ENCODE peak calls at places on chromosomes 4 and X, in six cellular contexts. K is upper lobe of left lung, X is cardiac muscle cell, D is astrocyte, S is transverse colon, O is prostate gland. T is an unnamed sample. For H3K27me3, the result is how much of the 10 kb centered on the place peaks cover.

GRCh38 chrX:45011131-45011530 is 138.1 kb downstream of the KDM6A start:
- DNase-seq in X (no peak), S (no peak), O (no peak), D (peak), K (no peak), T (no peak)

GRCh38 chr4:156662921-156663320 is 308.7 kb downstream of the PDGFC start:
- DNase-seq in D (peak), X (no peak), O (no peak), K (no peak), S (no peak), T (no peak)

GRCh38 chrX:97332963-97333362 is 449.3 kb downstream of the RPA4 start:
- DNase-seq in K (no peak), O (no peak), D (peak), X (peak), S (no peak), T (no peak)

GRCh38 chr4:85778809-85779124 is 303.8 kb downstream of the ARHGAP24 start:
- DNase-seq in K (no peak), D (no peak), S (no peak), X (no peak), O (no peak), T (no peak)

GRCh38 chr4:136927172-136927571 is 605.1 kb downstream of the PCDH18 start:
- DNase-seq in O (no peak), K (no peak), X (no peak), S (no peak), D (peak), T (no peak)

GRCh38 chr4:91851456-91851855 is 452.3 kb upstream of the GRID2 start:
- DNase-seq in O (no peak), S (no peak), K (no peak), X (no peak), D (no peak), T (no peak)

GRCh38 chr4:70240192-70240591 is 2.2 kb upstream of the CSN3 start:
- DNase-seq in O (no peak), K (no peak), D (peak), S (no peak), X (peak), T (no peak)

GRCh38 chr4:186770446-186771175 is 47.0 kb upstream of the FAT1 start:
- DNase-seq in X (no peak), O (no peak), D (peak), K (no peak), S (no peak), T (no peak)

GRCh38 chr4:156558365-156559025 is 413.1 kb downstream of the PDGFC start:
- DNase-seq in X (no peak), D (peak), O (no peak), K (no peak), S (no peak), T (no peak)

GRCh38 chr4:5528108-5528507 is 180.3 kb downstream of the EVC2 start:
- DNase-seq in K (no peak), D (no peak), O (no peak), X (no peak), S (no peak), T (no peak)

GRCh38 chrX:44873415-44874270 is 655 bp downstream of the KDM6A start:
- DNase-seq in D (peak), X (peak), S (peak), O (peak), K (peak), T (peak)

GRCh38 chrX:109793191-109793590 is 60.1 kb upstream of the ACSL4 start:
- DNase-seq in O (no peak), X (no peak), K (no peak), S (no peak), D (no peak), T (no peak)

GRCh38 chr4:41532880-41533279 is 5.1 kb upstream of the LIMCH1 start:
- DNase-seq in S (no peak), K (no peak), O (no peak), X (no peak), D (no peak), T (no peak)

GRCh38 chr4:74486905-74487304 is 42.0 kb downstream of the AREG start:
- DNase-seq in X (no peak), S (no peak), K (no peak), D (no peak), O (no peak), T (no peak)

GRCh38 chr4:7862561-7863200 is 77.0 kb downstream of the AFAP1 start:
- DNase-seq in O (no peak), D (no peak), X (no peak), S (no peak), K (no peak), T (no peak)

GRCh38 chrX:48813605-48814004 is 11.7 kb downstream of the HDAC6 start:
- DNase-seq in K (no peak), X (no peak), O (no peak), S (no peak), D (no peak), T (no peak)

GRCh38 chrX:38563006-38563405 is 1.7 kb downstream of the TSPAN7 start:
- DNase-seq in D (no peak), O (no peak), S (no peak), X (no peak), K (no peak), T (no peak)

GRCh38 chr4:87055340-87055739 is 120.5 kb downstream of the AFF1 start:
- DNase-seq in D (no peak), X (no peak), K (no peak), O (no peak), S (no peak), T (no peak)
- H3K4me3 ChIP-seq in D (no peak), X (no peak), K (no peak), O (no peak), S (no peak), T (no peak)

DNA sequence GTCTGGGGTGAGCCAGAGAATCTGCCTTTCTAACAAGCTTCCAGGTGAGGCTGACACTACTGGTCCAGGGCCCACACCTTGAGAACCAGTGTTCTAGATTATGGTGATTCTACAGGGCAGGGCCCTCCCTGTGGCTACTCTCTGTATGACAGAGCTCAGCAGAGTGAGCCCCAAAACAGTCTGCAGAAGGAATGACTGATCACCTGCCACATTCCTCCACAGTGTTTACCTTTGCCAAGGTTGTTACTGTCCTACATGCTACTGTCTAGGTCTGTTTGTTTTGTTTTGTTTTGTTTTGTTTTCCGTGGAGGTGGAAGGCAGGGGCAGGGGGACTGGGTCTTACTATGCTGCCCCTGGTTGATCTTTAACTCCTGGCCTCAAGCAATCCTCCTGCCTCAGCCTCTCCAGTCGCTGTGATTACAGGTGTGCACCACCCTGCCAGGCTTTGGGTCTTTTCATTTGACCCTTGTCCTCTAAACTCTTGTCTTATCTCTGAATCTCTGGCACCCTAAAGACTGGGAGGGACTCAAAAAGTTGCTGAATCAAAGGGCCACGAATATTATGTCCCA is 45.1 kb downstream of the MAP7D2 start:
- DNase-seq in X (no peak), S (no peak), O (no peak), K (no peak), D (no peak), T (no peak)
- H3K27me3 ChIP-seq in X (under half), S (under half), O (under half), K (under half), D (under half), T (under half)

DNA sequence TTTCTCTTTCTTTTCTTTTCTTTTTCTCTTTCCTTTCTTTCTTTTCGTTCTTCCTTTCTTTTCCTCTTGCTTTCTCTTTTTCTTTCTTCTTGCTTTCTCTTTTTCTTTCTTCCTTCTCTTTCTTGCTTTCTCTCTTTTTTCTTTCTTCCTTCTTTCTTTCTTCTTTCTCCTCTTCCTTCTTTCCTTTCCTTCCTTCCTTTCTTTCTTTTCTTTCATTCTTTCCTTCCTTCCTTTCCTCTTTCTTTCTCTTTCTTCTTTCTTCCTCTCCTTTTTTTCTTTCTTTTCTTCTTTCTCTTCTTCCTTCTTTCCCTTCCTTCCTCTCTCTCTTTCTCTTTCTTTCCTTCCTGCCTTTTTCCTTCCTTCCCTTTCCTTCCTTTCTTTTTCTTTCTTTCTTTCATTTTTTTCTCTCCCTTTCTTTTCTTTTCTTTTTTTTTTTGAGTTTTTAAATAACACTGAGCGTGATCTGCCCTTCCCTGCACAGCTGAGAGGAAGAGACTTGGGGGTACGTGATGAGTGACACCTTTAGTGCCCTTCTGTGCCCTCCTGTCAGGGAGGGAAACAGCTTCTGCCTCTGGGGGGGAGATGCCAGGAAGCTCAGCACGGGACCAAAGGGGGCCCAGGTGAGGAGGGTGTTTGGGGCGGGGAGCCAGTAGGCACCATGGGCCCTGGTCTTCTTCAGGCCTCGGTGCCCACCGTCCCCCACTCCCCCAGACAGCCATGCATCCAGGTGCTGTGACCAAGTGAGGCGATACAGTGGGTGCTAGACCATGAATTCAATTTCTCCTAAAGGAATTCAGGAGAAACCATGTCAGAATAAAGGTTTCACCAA is 36.6 kb upstream of the CDKN2AIP start:
- DNase-seq in K (no peak), S (no peak), D (no peak), X (no peak), O (no peak), T (no peak)
- H3K4me3 ChIP-seq in K (peak), S (no peak), D (peak), X (peak), O (no peak), T (no peak)

GRCh38 chrX:70257599-70258288 is 2.3 kb downstream of the P2RY4 start:
- DNase-seq in K (no peak), X (no peak), S (no peak), O (no peak), D (no peak), T (no peak)
- H3K27me3 ChIP-seq in K (under half), X (under half), S (under half), O (under half), D (under half), T (under half)

DNA sequence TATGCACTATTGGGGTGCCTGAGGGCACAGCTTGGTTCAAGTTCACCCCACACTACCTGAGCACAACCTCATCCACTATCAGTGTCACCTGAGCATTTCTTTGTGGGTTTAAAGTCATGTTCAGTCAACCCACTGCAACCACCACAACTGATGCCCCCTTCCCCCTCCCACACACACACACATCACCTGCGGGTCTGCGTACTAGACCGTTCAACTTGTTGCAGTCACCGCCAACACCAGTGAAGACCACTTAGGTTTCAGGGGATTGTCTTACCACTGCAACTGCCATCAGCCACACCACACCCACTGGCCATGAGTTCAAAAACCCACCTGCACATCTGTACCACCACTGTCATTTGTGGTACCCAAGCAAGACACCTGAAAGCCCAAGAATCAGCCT is 355.0 kb downstream of the SH3BGRL start:
- DNase-seq in X (no peak), O (no peak), D (no peak), S (no peak), K (no peak), T (no peak)
- H3K4me3 ChIP-seq in X (no peak), O (no peak), D (no peak), S (no peak), K (no peak), T (no peak)

GRCh38 chr4:56658410-56659003 is 22.6 kb downstream of the HOPX start:
- DNase-seq in X (no peak), K (no peak), O (no peak), S (no peak), D (peak), T (no peak)
- H3K27me3 ChIP-seq in X (half or more), K (under half), O (under half), S (half or more), D (under half), T (under half)

GRCh38 chr4:169153451-169153850 is 117.3 kb downstream of the SH3RF1 start:
- DNase-seq in K (no peak), D (no peak), S (no peak), O (no peak), X (no peak), T (no peak)

GRCh38 chr4:169159614-169160013 is 111.1 kb downstream of the SH3RF1 start:
- DNase-seq in S (no peak), D (peak), O (no peak), K (no peak), X (no peak), T (no peak)

GRCh38 chr4:169158046-169158445 is 112.7 kb downstream of the SH3RF1 start:
- DNase-seq in O (no peak), K (no peak), D (no peak), S (no peak), X (no peak), T (no peak)

GRCh38 chr4:169158860-169159259 is 111.9 kb downstream of the SH3RF1 start:
- DNase-seq in O (no peak), D (no peak), S (no peak), X (no peak), K (no peak), T (no peak)

GRCh38 chr4:169156392-169156791 is 114.4 kb downstream of the SH3RF1 start:
- DNase-seq in D (no peak), X (no peak), O (no peak), S (no peak), K (no peak), T (no peak)
- H3K4me3 ChIP-seq in D (no peak), X (no peak), O (no peak), S (no peak), K (no peak), T (no peak)

T was measured in body of pancreas.